ENCODE peak calls at places on chromosomes 12 and 14, in seven cellular contexts. One of them, this sample, is unnamed. For H3K36me3, the result is how much of the 10 kb centered on the place peaks cover.

GRCh38 chr12:70724444-70724843 is 87.2 kb upstream of the PTPRB start:
- DNase-seq in cardiac muscle cell: peak
- DNase-seq in GM06990: no peak
- DNase-seq in hepatocyte: no peak
- DNase-seq in fibroblast of lung: no peak
- DNase-seq in naive thymus-derived CD4-positive, alpha-beta T cell: no peak
- DNase-seq in psoas muscle: no peak
- DNase-seq in this sample: no peak

GRCh38 chr12:118160536-118160935 is 24.6 kb downstream of the PEBP1 start:
- DNase-seq in cardiac muscle cell: no peak
- DNase-seq in hepatocyte: no peak
- DNase-seq in GM06990: no peak
- DNase-seq in naive thymus-derived CD4-positive, alpha-beta T cell: no peak
- DNase-seq in fibroblast of lung: no peak
- DNase-seq in psoas muscle: no peak
- DNase-seq in this sample: no peak

GRCh38 chr14:61586539-61587396 is 108.5 kb upstream of the HIF1A start:
- DNase-seq in cardiac muscle cell: no peak
- DNase-seq in hepatocyte: no peak
- DNase-seq in naive thymus-derived CD4-positive, alpha-beta T cell: no peak
- DNase-seq in GM06990: no peak
- DNase-seq in fibroblast of lung: peak
- DNase-seq in psoas muscle: no peak
- DNase-seq in this sample: no peak

GRCh38 chr12:119990382-119990874 is 1.4 kb downstream of the BICDL1 start:
- DNase-seq in naive thymus-derived CD4-positive, alpha-beta T cell: no peak
- DNase-seq in psoas muscle: no peak
- DNase-seq in fibroblast of lung: no peak
- DNase-seq in hepatocyte: no peak
- DNase-seq in GM06990: peak
- DNase-seq in cardiac muscle cell: no peak
- DNase-seq in this sample: no peak

GRCh38 chr12:62919827-62920226 is 15.1 kb downstream of the PPM1H start:
- DNase-seq in hepatocyte: no peak
- DNase-seq in fibroblast of lung: peak
- DNase-seq in naive thymus-derived CD4-positive, alpha-beta T cell: no peak
- DNase-seq in psoas muscle: peak
- DNase-seq in cardiac muscle cell: no peak
- DNase-seq in GM06990: no peak
- DNase-seq in this sample: no peak

GRCh38 chr14:29220077-29220476 is 453.5 kb downstream of the FOXG1 start:
- DNase-seq in cardiac muscle cell: peak
- DNase-seq in fibroblast of lung: no peak
- DNase-seq in naive thymus-derived CD4-positive, alpha-beta T cell: no peak
- DNase-seq in psoas muscle: no peak
- DNase-seq in GM06990: no peak
- DNase-seq in hepatocyte: no peak
- DNase-seq in this sample: no peak

GRCh38 chr14:55976619-55977018 is 141.6 kb upstream of the PELI2 start:
- DNase-seq in GM06990: no peak
- DNase-seq in naive thymus-derived CD4-positive, alpha-beta T cell: no peak
- DNase-seq in fibroblast of lung: no peak
- DNase-seq in psoas muscle: no peak
- DNase-seq in cardiac muscle cell: no peak
- DNase-seq in hepatocyte: peak
- DNase-seq in this sample: no peak

GRCh38 chr14:100641274-100641860 is 54.1 kb upstream of the BEGAIN start:
- DNase-seq in hepatocyte: no peak
- DNase-seq in GM06990: no peak
- DNase-seq in cardiac muscle cell: no peak
- DNase-seq in fibroblast of lung: no peak
- DNase-seq in naive thymus-derived CD4-positive, alpha-beta T cell: no peak
- DNase-seq in psoas muscle: no peak
- DNase-seq in this sample: no peak

GRCh38 chr12:19375888-19376287 is 63.4 kb upstream of the AEBP2 start:
- DNase-seq in hepatocyte: no peak
- DNase-seq in cardiac muscle cell: no peak
- DNase-seq in GM06990: no peak
- DNase-seq in fibroblast of lung: no peak
- DNase-seq in psoas muscle: no peak
- DNase-seq in naive thymus-derived CD4-positive, alpha-beta T cell: no peak
- DNase-seq in this sample: no peak

GRCh38 chr14:52913271-52913670 is 37.6 kb downstream of the FERMT2 start:
- DNase-seq in psoas muscle: no peak
- DNase-seq in hepatocyte: no peak
- DNase-seq in cardiac muscle cell: no peak
- DNase-seq in fibroblast of lung: no peak
- DNase-seq in GM06990: no peak
- DNase-seq in naive thymus-derived CD4-positive, alpha-beta T cell: no peak
- DNase-seq in this sample: no peak

GRCh38 chr12:66388512-66388911 is 86.2 kb downstream of the HELB start:
- DNase-seq in fibroblast of lung: no peak
- DNase-seq in naive thymus-derived CD4-positive, alpha-beta T cell: no peak
- DNase-seq in cardiac muscle cell: no peak
- DNase-seq in GM06990: no peak
- DNase-seq in psoas muscle: no peak
- DNase-seq in hepatocyte: no peak
- DNase-seq in this sample: no peak

GRCh38 chr14:68816183-68816942 is 23.5 kb upstream of the ZFP36L1 start:
- DNase-seq in fibroblast of lung: peak
- DNase-seq in cardiac muscle cell: peak
- DNase-seq in naive thymus-derived CD4-positive, alpha-beta T cell: peak
- DNase-seq in psoas muscle: peak
- DNase-seq in GM06990: peak
- DNase-seq in hepatocyte: peak
- DNase-seq in this sample: no peak

GRCh38 chr14:96683575-96684289 is 113.5 kb upstream of the VRK1 start:
- DNase-seq in GM06990: no peak
- DNase-seq in psoas muscle: no peak
- DNase-seq in cardiac muscle cell: no peak
- DNase-seq in naive thymus-derived CD4-positive, alpha-beta T cell: no peak
- DNase-seq in hepatocyte: no peak
- DNase-seq in fibroblast of lung: no peak
- DNase-seq in this sample: no peak

GRCh38 chr12:66288121-66288520 is 14.2 kb upstream of the HELB start:
- DNase-seq in fibroblast of lung: no peak
- DNase-seq in GM06990: no peak
- DNase-seq in cardiac muscle cell: no peak
- DNase-seq in naive thymus-derived CD4-positive, alpha-beta T cell: peak
- DNase-seq in psoas muscle: no peak
- DNase-seq in hepatocyte: no peak
- DNase-seq in this sample: no peak

GRCh38 chr12:78767264-78767981 is 97.2 kb upstream of the SYT1 start:
- DNase-seq in hepatocyte: peak
- DNase-seq in cardiac muscle cell: no peak
- DNase-seq in psoas muscle: no peak
- DNase-seq in fibroblast of lung: no peak
- DNase-seq in naive thymus-derived CD4-positive, alpha-beta T cell: no peak
- DNase-seq in GM06990: no peak
- DNase-seq in this sample: no peak

GRCh38 chr12:76784600-76785051 is 20.7 kb downstream of the ZDHHC17 start:
- DNase-seq in GM06990: no peak
- DNase-seq in psoas muscle: no peak
- DNase-seq in naive thymus-derived CD4-positive, alpha-beta T cell: no peak
- DNase-seq in cardiac muscle cell: no peak
- DNase-seq in hepatocyte: no peak
- DNase-seq in fibroblast of lung: peak
- DNase-seq in this sample: no peak

GRCh38 chr14:64060648-64061096 is 207.9 kb downstream of the SYNE2 start:
- DNase-seq in psoas muscle: no peak
- DNase-seq in fibroblast of lung: no peak
- DNase-seq in naive thymus-derived CD4-positive, alpha-beta T cell: no peak
- DNase-seq in GM06990: peak
- DNase-seq in cardiac muscle cell: peak
- DNase-seq in hepatocyte: no peak
- DNase-seq in this sample: no peak

GRCh38 chr14:62031504-62031903 is 269.3 kb downstream of the SNAPC1 start:
- DNase-seq in psoas muscle: no peak
- DNase-seq in GM06990: no peak
- DNase-seq in hepatocyte: no peak
- DNase-seq in cardiac muscle cell: no peak
- DNase-seq in fibroblast of lung: no peak
- DNase-seq in naive thymus-derived CD4-positive, alpha-beta T cell: no peak
- DNase-seq in this sample: no peak

GRCh38 chr12:92340003-92340402 is 194.4 kb upstream of the BTG1 start:
- DNase-seq in GM06990: no peak
- DNase-seq in fibroblast of lung: no peak
- DNase-seq in psoas muscle: no peak
- DNase-seq in naive thymus-derived CD4-positive, alpha-beta T cell: no peak
- DNase-seq in cardiac muscle cell: no peak
- DNase-seq in hepatocyte: no peak
- DNase-seq in this sample: no peak

GRCh38 chr14:39023939-39024871 is 78.8 kb downstream of the SEC23A start:
- DNase-seq in psoas muscle: no peak
- DNase-seq in naive thymus-derived CD4-positive, alpha-beta T cell: no peak
- DNase-seq in GM06990: no peak
- DNase-seq in cardiac muscle cell: no peak
- DNase-seq in fibroblast of lung: no peak
- DNase-seq in hepatocyte: peak
- DNase-seq in this sample: no peak

GRCh38 chr14:94101748-94102147 is 8.8 kb upstream of the IFI27 start:
- DNase-seq in fibroblast of lung: no peak
- DNase-seq in naive thymus-derived CD4-positive, alpha-beta T cell: no peak
- DNase-seq in cardiac muscle cell: no peak
- DNase-seq in hepatocyte: no peak
- DNase-seq in GM06990: no peak
- DNase-seq in psoas muscle: no peak
- DNase-seq in this sample: no peak

GRCh38 chr14:71228711-71229110 is 321.5 kb downstream of the PCNX1 start:
- DNase-seq in naive thymus-derived CD4-positive, alpha-beta T cell: no peak
- DNase-seq in GM06990: no peak
- DNase-seq in hepatocyte: peak
- DNase-seq in fibroblast of lung: no peak
- DNase-seq in cardiac muscle cell: no peak
- DNase-seq in psoas muscle: no peak
- DNase-seq in this sample: no peak

GRCh38 chr14:22561661-22562579 is 27.1 kb downstream of the DAD1 start:
- DNase-seq in cardiac muscle cell: no peak
- DNase-seq in hepatocyte: no peak
- DNase-seq in naive thymus-derived CD4-positive, alpha-beta T cell: peak
- DNase-seq in fibroblast of lung: no peak
- DNase-seq in psoas muscle: no peak
- DNase-seq in GM06990: no peak
- DNase-seq in this sample: no peak

GRCh38 chr12:7093892-7094291 is 1.6 kb upstream of the C1R start:
- DNase-seq in hepatocyte: no peak
- DNase-seq in naive thymus-derived CD4-positive, alpha-beta T cell: no peak
- DNase-seq in GM06990: no peak
- DNase-seq in cardiac muscle cell: no peak
- DNase-seq in fibroblast of lung: no peak
- DNase-seq in psoas muscle: peak
- DNase-seq in this sample: no peak

GRCh38 chr12:31965090-31965489 is 5.9 kb downstream of the RESF1 start:
- DNase-seq in GM06990: no peak
- DNase-seq in naive thymus-derived CD4-positive, alpha-beta T cell: no peak
- DNase-seq in psoas muscle: no peak
- DNase-seq in cardiac muscle cell: no peak
- DNase-seq in hepatocyte: no peak
- DNase-seq in fibroblast of lung: no peak
- DNase-seq in this sample: no peak

GRCh38 chr12:109757671-109758265 is 44.1 kb downstream of the FAM222A start:
- DNase-seq in fibroblast of lung: no peak
- DNase-seq in hepatocyte: no peak
- DNase-seq in cardiac muscle cell: no peak
- DNase-seq in GM06990: no peak
- DNase-seq in psoas muscle: peak
- DNase-seq in naive thymus-derived CD4-positive, alpha-beta T cell: no peak
- DNase-seq in this sample: no peak

GRCh38 chr12:111873113-111873512 is 31.1 kb downstream of the MAPKAPK5 start:
- DNase-seq in psoas muscle: no peak
- DNase-seq in fibroblast of lung: no peak
- DNase-seq in cardiac muscle cell: no peak
- DNase-seq in GM06990: no peak
- DNase-seq in hepatocyte: no peak
- DNase-seq in naive thymus-derived CD4-positive, alpha-beta T cell: no peak
- DNase-seq in this sample: no peak
- H3K36me3 ChIP-seq in psoas muscle: half or more
- H3K36me3 ChIP-seq in fibroblast of lung: under half
- H3K36me3 ChIP-seq in cardiac muscle cell: under half
- H3K36me3 ChIP-seq in GM06990: under half
- H3K36me3 ChIP-seq in hepatocyte: under half
- H3K36me3 ChIP-seq in naive thymus-derived CD4-positive, alpha-beta T cell: under half
- H3K36me3 ChIP-seq in this sample: under half

GRCh38 chr14:102085503-102085902 is 1.3 kb downstream of the HSP90AA1 start:
- DNase-seq in psoas muscle: no peak
- DNase-seq in hepatocyte: no peak
- DNase-seq in cardiac muscle cell: no peak
- DNase-seq in fibroblast of lung: no peak
- DNase-seq in naive thymus-derived CD4-positive, alpha-beta T cell: no peak
- DNase-seq in GM06990: no peak
- DNase-seq in this sample: no peak
- H3K36me3 ChIP-seq in psoas muscle: half or more
- H3K36me3 ChIP-seq in hepatocyte: under half
- H3K36me3 ChIP-seq in cardiac muscle cell: under half
- H3K36me3 ChIP-seq in fibroblast of lung: under half
- H3K36me3 ChIP-seq in naive thymus-derived CD4-positive, alpha-beta T cell: under half
- H3K36me3 ChIP-seq in GM06990: under half
- H3K36me3 ChIP-seq in this sample: half or more

DNA sequence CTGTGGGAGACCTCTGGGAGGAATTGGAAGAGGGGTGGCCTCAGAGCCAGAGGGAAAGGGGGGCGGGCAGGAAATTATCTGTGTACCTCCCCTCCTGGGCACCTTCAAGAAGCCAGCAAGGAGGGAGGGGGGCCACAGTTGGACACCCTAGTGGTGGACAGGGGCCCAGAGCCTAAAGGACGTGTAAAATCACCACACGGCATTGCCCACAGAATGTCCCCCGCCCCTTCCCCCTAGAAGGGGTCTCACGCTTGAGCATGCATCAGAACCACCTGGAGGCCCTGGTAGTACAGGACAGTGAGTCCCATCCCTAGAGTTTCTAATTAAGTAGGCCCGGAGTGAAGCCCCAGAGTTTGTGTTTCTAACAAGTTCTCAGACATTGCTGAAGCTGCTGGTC is 8.2 kb downstream of the ENDOU start:
- DNase-seq in cardiac muscle cell: no peak
- DNase-seq in psoas muscle: no peak
- DNase-seq in fibroblast of lung: peak
- DNase-seq in naive thymus-derived CD4-positive, alpha-beta T cell: no peak
- DNase-seq in hepatocyte: no peak
- DNase-seq in GM06990: no peak
- DNase-seq in this sample: no peak
- H3K36me3 ChIP-seq in cardiac muscle cell: under half
- H3K36me3 ChIP-seq in psoas muscle: under half
- H3K36me3 ChIP-seq in fibroblast of lung: under half
- H3K36me3 ChIP-seq in naive thymus-derived CD4-positive, alpha-beta T cell: under half
- H3K36me3 ChIP-seq in hepatocyte: under half
- H3K36me3 ChIP-seq in GM06990: under half
- H3K36me3 ChIP-seq in this sample: under half

DNA sequence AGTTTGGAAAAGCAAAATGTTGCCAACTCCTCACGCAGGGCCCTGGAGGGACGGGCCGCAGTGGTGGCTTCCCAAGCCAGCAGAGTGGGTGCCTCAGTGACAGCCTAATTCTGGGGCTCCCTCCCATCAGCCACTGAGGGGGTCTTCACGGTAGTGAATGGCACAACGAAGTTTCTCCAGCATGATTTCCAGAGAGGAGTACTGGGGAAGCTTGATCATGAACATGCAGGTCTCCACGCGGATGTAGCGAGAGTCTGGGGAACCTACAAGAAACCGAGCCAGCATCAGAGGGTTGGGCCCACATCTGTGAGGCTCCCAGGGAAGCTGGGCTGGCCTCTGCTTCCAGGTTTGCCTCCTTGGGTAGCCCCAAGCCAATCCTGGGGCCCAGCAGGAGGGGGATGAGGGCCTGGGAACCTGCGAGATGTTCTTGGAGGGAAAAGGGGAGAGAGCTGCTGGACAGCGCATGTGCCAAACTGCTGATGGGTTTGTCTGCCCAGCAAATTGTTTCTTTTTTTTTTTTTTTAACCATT is 37.0 kb downstream of the TRAFD1 start:
- DNase-seq in cardiac muscle cell: no peak
- DNase-seq in hepatocyte: no peak
- DNase-seq in psoas muscle: no peak
- DNase-seq in naive thymus-derived CD4-positive, alpha-beta T cell: no peak
- DNase-seq in GM06990: no peak
- DNase-seq in fibroblast of lung: no peak
- DNase-seq in this sample: no peak
- H3K36me3 ChIP-seq in cardiac muscle cell: under half
- H3K36me3 ChIP-seq in hepatocyte: under half
- H3K36me3 ChIP-seq in psoas muscle: half or more
- H3K36me3 ChIP-seq in naive thymus-derived CD4-positive, alpha-beta T cell: under half
- H3K36me3 ChIP-seq in GM06990: under half
- H3K36me3 ChIP-seq in fibroblast of lung: under half
- H3K36me3 ChIP-seq in this sample: half or more

This sample was measured in thoracic aorta.